ENCODE peak calls at places on chromosomes 11 and 22, in eight cellular contexts. C is SK-N-SH, S is mesendoderm, T is RWPE1, M is spleen, Q is cardiac muscle cell, Y is stomach, I is Peyer's patch. U is an unnamed sample.

GRCh38 chr22:33076368-33076767 is 18.2 kb upstream of the SYN3 start:
- DNase-seq in C (no peak), S (peak; percentile 30), T (no peak), M (no peak), Q (peak; percentile 14), Y (no peak), I (no peak), U (no peak)

GRCh38 chr11:106815209-106815608 is 203.1 kb downstream of the GUCY1A2 start:
- DNase-seq in C (no peak), S (no peak), T (no peak), M (no peak), Q (no peak), Y (no peak), I (no peak), U (no peak)

GRCh38 chr11:126282742-126283591 is at the start of gene TIRAP:
- DNase-seq in C (peak; percentile 90), S (peak; percentile 63), T (peak; percentile 46), M (peak; percentile 93), Q (peak; percentile 63), Y (peak; percentile 73), I (peak; percentile 78), U (peak; percentile 72)

GRCh38 chr11:64472593-64473455 is 113.9 kb downstream of the RPS6KA4 start:
- DNase-seq in C (no peak), S (no peak), T (no peak), M (no peak), Q (peak; percentile 24), Y (no peak), I (no peak), U (no peak)

GRCh38 chr11:134630896-134631295 is 218.9 kb upstream of the B3GAT1 start:
- DNase-seq in C (no peak), S (no peak), T (no peak), M (no peak), Q (no peak), Y (no peak), I (no peak), U (no peak)

GRCh38 chr22:37601540-37602442 is 6.8 kb upstream of the GGA1 start:
- DNase-seq in C (no peak), S (peak; percentile 96), T (peak; percentile 30), M (no peak), Q (peak; percentile 75), Y (peak; percentile 79), I (peak; percentile 72), U (peak; percentile 65)

GRCh38 chr22:31243339-31244043 is 31.4 kb downstream of the LIMK2 start:
- DNase-seq in C (no peak), S (peak; percentile 50), T (peak; percentile 61), M (no peak), Q (peak; percentile 12), Y (no peak), I (no peak), U (no peak)

GRCh38 chr22:37313376-37314314 is 31.3 kb downstream of the CYTH4 start:
- DNase-seq in C (no peak), S (no peak), T (no peak), M (peak; percentile 74), Q (peak; percentile 37), Y (no peak), I (no peak), U (no peak)

GRCh38 chr11:76123243-76123642 is 83.1 kb downstream of the WNT11 start:
- DNase-seq in C (no peak), S (no peak), T (no peak), M (no peak), Q (no peak), Y (no peak), I (no peak), U (no peak)

GRCh38 chr11:65903068-65903481 is 2.9 kb upstream of the FOSL1 start:
- DNase-seq in C (no peak), S (peak; percentile 96), T (peak; percentile 62), M (no peak), Q (peak; percentile 69), Y (no peak), I (no peak), U (no peak)

GRCh38 chr22:31732089-31732829 is 17.7 kb downstream of the PRR14L start:
- DNase-seq in C (no peak), S (no peak), T (no peak), M (no peak), Q (no peak), Y (no peak), I (peak; percentile 66), U (no peak)

GRCh38 chr11:1343391-1344055 is 34.1 kb upstream of the TOLLIP start:
- DNase-seq in C (no peak), S (no peak), T (no peak), M (no peak), Q (no peak), Y (peak; percentile 15), I (peak; percentile 38), U (no peak)

GRCh38 chr22:31343235-31344191 is 2.6 kb downstream of the PATZ1 start:
- DNase-seq in C (peak; percentile 67), S (peak; percentile 83), T (peak; percentile 33), M (peak; percentile 76), Q (peak; percentile 35), Y (peak; percentile 93), I (peak; percentile 60), U (peak; percentile 61)

GRCh38 chr22:36881504-36882245 is 20.9 kb downstream of the NCF4 start:
- DNase-seq in C (no peak), S (no peak), T (no peak), M (no peak), Q (no peak), Y (no peak), I (no peak), U (no peak)

GRCh38 chr11:63212742-63213141 is 30.7 kb downstream of the SLC22A25 start:
- DNase-seq in C (peak; percentile 23), S (peak; percentile 19), T (peak; percentile 26), M (no peak), Q (peak; percentile 29), Y (no peak), I (no peak), U (peak; percentile 22)

GRCh38 chr11:724063-724732 is 18.2 kb downstream of the EPS8L2 start:
- DNase-seq in C (peak; percentile 30), S (no peak), T (no peak), M (peak; percentile 81), Q (no peak), Y (no peak), I (no peak), U (peak; percentile 37)

GRCh38 chr11:76695767-76696166 is 25.2 kb upstream of the LRRC32 start:
- DNase-seq in C (no peak), S (no peak), T (no peak), M (no peak), Q (no peak), Y (no peak), I (no peak), U (no peak)

DNA sequence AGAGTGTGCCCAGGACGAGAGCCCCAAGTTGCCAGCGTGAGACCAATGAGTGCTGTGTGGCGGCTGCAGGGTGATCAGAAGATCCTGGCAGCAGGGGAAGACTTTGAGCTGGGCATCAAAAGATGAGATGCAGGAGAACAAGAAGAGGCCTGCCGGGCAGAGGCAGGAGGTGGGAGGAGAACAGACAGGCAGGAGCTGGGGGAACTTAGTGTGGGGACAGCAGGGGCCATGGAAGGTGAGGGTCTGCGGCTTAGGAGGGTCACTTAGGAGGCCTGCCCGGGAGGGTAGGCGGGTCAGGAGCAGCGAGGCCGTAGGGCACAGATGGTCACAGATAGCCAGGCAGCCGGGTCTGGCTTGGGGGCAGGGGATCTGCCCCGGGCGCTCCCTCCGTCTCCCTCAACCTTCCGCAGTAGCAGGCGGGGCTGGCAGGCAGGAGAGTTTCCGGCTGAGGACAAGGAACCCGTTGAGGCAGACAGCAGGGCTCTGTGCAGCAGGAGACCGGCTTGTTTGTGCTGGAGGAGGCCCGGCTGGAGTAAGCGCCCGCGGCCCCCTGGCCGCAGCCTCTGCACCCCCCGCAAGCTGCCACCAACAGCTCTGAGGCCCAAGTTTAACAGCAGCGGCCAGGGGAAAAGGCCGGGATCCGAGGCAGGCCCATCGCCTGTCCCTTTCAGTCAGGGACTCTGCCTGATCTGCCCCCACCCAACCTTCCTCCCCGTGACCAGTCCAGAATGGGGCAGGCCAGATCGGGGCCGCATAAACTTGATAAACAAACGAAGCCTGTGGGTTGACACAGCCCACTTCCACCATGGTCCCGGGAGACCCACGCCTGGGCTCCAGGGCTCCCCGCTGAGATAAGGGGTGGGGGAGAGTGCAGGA is 13.8 kb downstream of the SCARF2 start:
- DNase-seq in C (peak; percentile 71), S (no peak), T (no peak), M (peak; percentile 63), Q (no peak), Y (no peak), I (no peak), U (no peak)
- H3K27ac ChIP-seq in C (peak overlapping the region; percentile 95), S (no peak overlapping the region), T (peak overlapping the region; percentile 23), M (no peak overlapping the region), Q (peak overlapping the region; percentile 25), Y (peak overlapping the region; percentile 13), I (no peak overlapping the region), U (no peak overlapping the region)

DNA sequence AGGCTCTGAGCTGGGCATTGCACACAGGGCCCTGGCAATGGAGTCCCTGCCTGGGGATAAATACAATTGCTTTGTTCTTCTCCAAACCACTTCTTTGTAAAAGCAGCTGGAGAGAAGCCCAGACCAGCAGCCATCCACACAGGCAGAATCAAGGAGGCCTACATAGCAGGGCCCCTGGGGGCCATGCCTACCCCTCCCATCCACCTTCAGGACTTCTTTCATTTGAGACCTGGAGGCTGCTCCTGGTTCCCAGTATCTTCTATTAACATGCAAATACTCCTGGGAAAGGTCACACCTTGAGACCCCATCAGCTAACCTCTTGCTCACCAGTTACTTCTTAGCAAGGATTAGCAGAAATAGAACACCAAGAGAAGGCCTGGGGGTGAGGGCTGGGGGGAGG is 511.1 kb downstream of the SOX6 start:
- DNase-seq in C (no peak), S (peak; percentile 72), T (no peak), M (no peak), Q (no peak), Y (no peak), I (no peak), U (no peak)
- H3K27ac ChIP-seq in C (peak overlapping the region; percentile 97), S (peak overlapping the region; percentile 58), T (no peak overlapping the region), M (no peak overlapping the region), Q (no peak overlapping the region), Y (no peak overlapping the region), I (no peak overlapping the region), U (no peak overlapping the region)

GRCh38 chr11:86934933-86935579 is 20.1 kb downstream of the FZD4 start:
- DNase-seq in C (no peak), S (no peak), T (no peak), M (no peak), Q (no peak), Y (no peak), I (no peak), U (no peak)
- H3K27ac ChIP-seq in C (no peak overlapping the region), S (no peak overlapping the region), T (no peak overlapping the region), M (no peak overlapping the region), Q (peak overlapping the region; percentile 51), Y (no peak overlapping the region), I (no peak overlapping the region), U (no peak overlapping the region)

GRCh38 chr11:109865558-109866186 is 227.5 kb upstream of the ZC3H12C start:
- DNase-seq in C (peak; percentile 15), S (peak; percentile 70), T (no peak), M (no peak), Q (no peak), Y (no peak), I (no peak), U (no peak)
- H3K27ac ChIP-seq in C (no peak overlapping the region), S (no peak overlapping the region), T (no peak overlapping the region), M (no peak overlapping the region), Q (no peak overlapping the region), Y (no peak overlapping the region), I (no peak overlapping the region), U (no peak overlapping the region)

GRCh38 chr11:13276852-13277718 is 505 bp upstream of the BMAL1 start:
- DNase-seq in C (peak; percentile 99), S (peak; percentile 99), T (peak; percentile 99), M (peak; percentile 98), Q (peak; percentile 99), Y (peak; percentile 97), I (peak; percentile 98), U (no peak)
- H3K27ac ChIP-seq in C (peak overlapping the region; percentile 82), S (no peak overlapping the region), T (peak overlapping the region; percentile 93), M (peak overlapping the region; percentile 64), Q (peak overlapping the region; percentile 35), Y (peak overlapping the region; percentile 97), I (peak overlapping the region; percentile 87), U (no peak overlapping the region)

GRCh38 chr11:111908639-111909305 is 2.8 kb downstream of the CRYAB start:
- DNase-seq in C (no peak), S (peak; percentile 41), T (no peak), M (no peak), Q (no peak), Y (no peak), I (no peak), U (no peak)
- H3K27ac ChIP-seq in C (no peak overlapping the region), S (no peak overlapping the region), T (no peak overlapping the region), M (no peak overlapping the region), Q (no peak overlapping the region), Y (peak overlapping the region; percentile 4), I (no peak overlapping the region), U (no peak overlapping the region)